ENCODE peak calls at places on chromosomes 7 and 10, in five cellular contexts. One of them, this sample, is unnamed.

GRCh38 chr10:4947635-4948596 is 15.3 kb upstream of the AKR1C1 start:
- DNase-seq in HCT116: peak
- DNase-seq in OCI-LY7: no peak
- DNase-seq in GM23338: no peak
- DNase-seq in hepatocyte: peak
- DNase-seq in this sample: peak

GRCh38 chr10:97011397-97011796 is 174.4 kb downstream of the SLIT1 start:
- DNase-seq in hepatocyte: no peak
- DNase-seq in HCT116: no peak
- DNase-seq in OCI-LY7: no peak
- DNase-seq in GM23338: no peak
- DNase-seq in this sample: no peak

GRCh38 chr10:43921478-43921877 is 272.8 kb upstream of the ZNF32 start:
- DNase-seq in GM23338: no peak
- DNase-seq in OCI-LY7: no peak
- DNase-seq in HCT116: no peak
- DNase-seq in hepatocyte: no peak
- DNase-seq in this sample: no peak

GRCh38 chr10:22681783-22682183 is 32.6 kb downstream of the PIP4K2A start:
- DNase-seq in HCT116: peak
- DNase-seq in GM23338: no peak
- DNase-seq in OCI-LY7: no peak
- DNase-seq in hepatocyte: peak
- DNase-seq in this sample: peak

GRCh38 chr7:32506266-32507054 is 11.2 kb downstream of the AVL9 start:
- DNase-seq in OCI-LY7: no peak
- DNase-seq in HCT116: peak
- DNase-seq in hepatocyte: no peak
- DNase-seq in GM23338: no peak
- DNase-seq in this sample: peak

GRCh38 chr10:123021517-123021916 is 12.7 kb downstream of the ACADSB start:
- DNase-seq in hepatocyte: peak
- DNase-seq in HCT116: peak
- DNase-seq in GM23338: no peak
- DNase-seq in OCI-LY7: peak
- DNase-seq in this sample: peak

GRCh38 chr10:119344381-119344780 is 137.0 kb downstream of the GRK5 start:
- DNase-seq in HCT116: no peak
- DNase-seq in hepatocyte: no peak
- DNase-seq in OCI-LY7: no peak
- DNase-seq in GM23338: no peak
- DNase-seq in this sample: no peak

GRCh38 chr7:50315193-50315592 is 10.7 kb downstream of the IKZF1 start:
- DNase-seq in hepatocyte: no peak
- DNase-seq in OCI-LY7: peak
- DNase-seq in HCT116: no peak
- DNase-seq in GM23338: no peak
- DNase-seq in this sample: no peak

GRCh38 chr7:133650067-133650466 is 397.2 kb downstream of the EXOC4 start:
- DNase-seq in HCT116: no peak
- DNase-seq in hepatocyte: no peak
- DNase-seq in GM23338: no peak
- DNase-seq in OCI-LY7: no peak
- DNase-seq in this sample: peak

GRCh38 chr10:64873088-64873487 is 1351.9 kb downstream of the REEP3 start:
- DNase-seq in HCT116: no peak
- DNase-seq in hepatocyte: no peak
- DNase-seq in GM23338: no peak
- DNase-seq in OCI-LY7: no peak
- DNase-seq in this sample: no peak

GRCh38 chr10:23174075-23174973 is 17.8 kb upstream of the PTF1A start:
- DNase-seq in hepatocyte: no peak
- DNase-seq in GM23338: peak
- DNase-seq in OCI-LY7: no peak
- DNase-seq in HCT116: no peak
- DNase-seq in this sample: no peak

GRCh38 chr10:36494386-36494785 is 631.0 kb upstream of the ANKRD30A start:
- DNase-seq in HCT116: no peak
- DNase-seq in OCI-LY7: no peak
- DNase-seq in hepatocyte: peak
- DNase-seq in GM23338: no peak
- DNase-seq in this sample: peak

GRCh38 chr10:34504534-34504933 is 310.6 kb downstream of the PARD3 start:
- DNase-seq in hepatocyte: peak
- DNase-seq in OCI-LY7: no peak
- DNase-seq in HCT116: peak
- DNase-seq in GM23338: no peak
- DNase-seq in this sample: peak

GRCh38 chr10:117273980-117274379 is 33.1 kb downstream of the SLC18A2 start:
- DNase-seq in OCI-LY7: no peak
- DNase-seq in HCT116: no peak
- DNase-seq in hepatocyte: no peak
- DNase-seq in GM23338: no peak
- DNase-seq in this sample: no peak

GRCh38 chr10:97788552-97789442 is 17.0 kb upstream of the SFRP5 start:
- DNase-seq in HCT116: no peak
- DNase-seq in hepatocyte: peak
- DNase-seq in GM23338: no peak
- DNase-seq in OCI-LY7: no peak
- DNase-seq in this sample: no peak

GRCh38 chr7:155858521-155859061 is 46.3 kb upstream of the SHH start:
- DNase-seq in HCT116: no peak
- DNase-seq in hepatocyte: peak
- DNase-seq in OCI-LY7: no peak
- DNase-seq in GM23338: no peak
- DNase-seq in this sample: peak

GRCh38 chr10:42875792-42876191 is 93.2 kb downstream of the BMS1 start:
- DNase-seq in HCT116: no peak
- DNase-seq in hepatocyte: peak
- DNase-seq in GM23338: no peak
- DNase-seq in OCI-LY7: no peak
- DNase-seq in this sample: peak

DNA sequence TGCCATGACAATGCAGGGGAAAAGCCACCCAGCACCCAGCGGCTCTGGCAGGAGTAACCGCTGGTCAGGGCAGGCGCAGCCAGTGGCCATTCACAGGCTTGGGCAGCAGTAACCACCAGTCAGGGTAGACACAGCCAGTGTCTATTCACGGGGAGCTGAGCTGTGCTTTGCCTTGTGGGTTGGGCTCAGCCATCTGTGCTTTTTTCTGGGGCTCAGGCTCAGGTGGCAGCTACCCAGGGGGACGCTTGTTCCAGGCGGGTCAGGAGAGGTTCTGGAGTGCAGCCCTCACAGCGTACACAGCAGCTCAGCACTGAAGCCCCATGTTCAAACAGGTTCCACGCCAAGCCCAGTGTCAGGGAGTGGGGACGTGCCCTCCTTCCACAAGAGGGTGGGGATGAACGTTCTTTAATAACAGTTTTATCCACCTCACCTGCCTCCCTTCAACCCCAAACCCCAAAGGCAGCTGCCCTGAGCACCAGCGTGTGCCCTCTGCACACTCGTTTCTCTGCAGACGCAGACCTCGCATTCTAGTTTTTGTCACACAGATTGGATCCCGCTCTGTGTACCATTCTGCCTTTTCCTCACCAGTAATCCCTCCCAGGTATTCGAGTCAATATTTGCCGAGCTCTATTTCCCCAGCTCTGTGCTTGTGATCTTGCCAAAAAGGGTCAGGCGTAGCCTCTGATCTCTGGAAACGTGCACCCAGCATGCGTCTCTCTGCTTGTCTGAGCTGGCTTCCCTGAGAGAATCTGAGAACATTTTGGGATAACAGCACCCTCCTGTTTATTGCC is 28.7 kb downstream of the FOXL3 start:
- DNase-seq in HCT116: no peak
- DNase-seq in OCI-LY7: no peak
- DNase-seq in GM23338: no peak
- DNase-seq in hepatocyte: no peak
- DNase-seq in this sample: no peak
- TF ChIP-seq EZH2phosphoT487 in HCT116: no peak
- TF ChIP-seq EZH2phosphoT487 in OCI-LY7: no peak
- TF ChIP-seq EZH2phosphoT487 in GM23338: no peak
- TF ChIP-seq EZH2phosphoT487 in hepatocyte: no peak
- TF ChIP-seq EZH2phosphoT487 in this sample: no peak

GRCh38 chr7:139393621-139394215 is 34.0 kb downstream of the LUC7L2 start:
- DNase-seq in HCT116: no peak
- DNase-seq in GM23338: no peak
- DNase-seq in OCI-LY7: no peak
- DNase-seq in hepatocyte: no peak
- DNase-seq in this sample: peak

GRCh38 chr7:139397192-139397591 is 37.5 kb downstream of the LUC7L2 start:
- DNase-seq in HCT116: no peak
- DNase-seq in OCI-LY7: no peak
- DNase-seq in hepatocyte: no peak
- DNase-seq in GM23338: no peak
- DNase-seq in this sample: no peak

GRCh38 chr7:139394553-139394952 is 34.9 kb downstream of the LUC7L2 start:
- DNase-seq in OCI-LY7: no peak
- DNase-seq in HCT116: no peak
- DNase-seq in GM23338: no peak
- DNase-seq in hepatocyte: no peak
- DNase-seq in this sample: no peak

DNA sequence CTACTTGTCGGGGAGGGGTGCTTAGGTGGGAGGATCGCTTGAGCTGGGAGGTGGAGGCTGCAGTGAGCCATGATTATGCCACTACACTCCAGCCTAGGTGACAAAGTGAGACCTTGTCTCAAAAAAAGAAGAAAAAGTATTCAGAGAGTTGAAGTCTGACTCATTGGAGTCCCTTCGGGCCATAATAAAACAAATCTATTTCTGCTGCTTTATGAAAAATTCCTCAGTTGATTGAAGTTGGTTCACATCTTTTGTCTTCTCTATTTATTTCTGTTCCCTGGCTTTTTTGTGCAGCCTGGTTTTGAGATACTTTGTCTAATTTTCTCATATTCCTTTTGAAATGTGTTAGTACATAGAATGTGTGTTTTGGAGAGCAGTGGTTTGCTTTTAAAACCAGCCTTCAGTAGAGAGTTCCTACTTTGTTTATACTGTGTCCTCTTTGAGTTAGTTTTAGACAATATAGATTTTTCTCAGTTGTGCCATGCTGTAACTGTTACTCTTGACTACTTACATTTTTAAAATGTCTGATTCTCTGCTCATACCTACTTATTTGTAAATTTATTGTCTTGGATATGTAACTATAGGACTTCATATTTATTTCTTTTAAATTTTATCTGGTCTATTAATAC is 36.7 kb downstream of the LUC7L2 start:
- DNase-seq in OCI-LY7: no peak
- DNase-seq in HCT116: no peak
- DNase-seq in hepatocyte: no peak
- DNase-seq in GM23338: no peak
- DNase-seq in this sample: peak
- TF ChIP-seq EZH2phosphoT487 in OCI-LY7: no peak
- TF ChIP-seq EZH2phosphoT487 in HCT116: no peak
- TF ChIP-seq EZH2phosphoT487 in hepatocyte: no peak
- TF ChIP-seq EZH2phosphoT487 in GM23338: no peak
- TF ChIP-seq EZH2phosphoT487 in this sample: no peak

GRCh38 chr10:128400564-128400963 is 274.3 kb upstream of the MKI67 start:
- DNase-seq in GM23338: no peak
- DNase-seq in HCT116: no peak
- DNase-seq in hepatocyte: no peak
- DNase-seq in OCI-LY7: no peak
- DNase-seq in this sample: no peak
- TF ChIP-seq EZH2phosphoT487 in GM23338: no peak
- TF ChIP-seq EZH2phosphoT487 in HCT116: no peak
- TF ChIP-seq EZH2phosphoT487 in hepatocyte: no peak
- TF ChIP-seq EZH2phosphoT487 in OCI-LY7: no peak
- TF ChIP-seq EZH2phosphoT487 in this sample: no peak

GRCh38 chr7:108805808-108806397 is 236.2 kb downstream of the DNAJB9 start:
- DNase-seq in GM23338: peak
- DNase-seq in HCT116: peak
- DNase-seq in hepatocyte: peak
- DNase-seq in OCI-LY7: peak
- DNase-seq in this sample: peak
- TF ChIP-seq EZH2phosphoT487 in GM23338: no peak
- TF ChIP-seq EZH2phosphoT487 in HCT116: no peak
- TF ChIP-seq EZH2phosphoT487 in hepatocyte: no peak
- TF ChIP-seq EZH2phosphoT487 in OCI-LY7: no peak
- TF ChIP-seq EZH2phosphoT487 in this sample: no peak

GRCh38 chr7:34849163-34849960 is 187.9 kb downstream of the DPY19L1 start:
- DNase-seq in HCT116: no peak
- DNase-seq in OCI-LY7: no peak
- DNase-seq in hepatocyte: no peak
- DNase-seq in GM23338: no peak
- DNase-seq in this sample: peak
- TF ChIP-seq EZH2phosphoT487 in HCT116: no peak
- TF ChIP-seq EZH2phosphoT487 in OCI-LY7: no peak
- TF ChIP-seq EZH2phosphoT487 in hepatocyte: no peak
- TF ChIP-seq EZH2phosphoT487 in GM23338: no peak
- TF ChIP-seq EZH2phosphoT487 in this sample: no peak

GRCh38 chr10:67792653-67793052 is 45.3 kb downstream of the DNAJC12 start:
- DNase-seq in GM23338: no peak
- DNase-seq in OCI-LY7: no peak
- DNase-seq in HCT116: no peak
- DNase-seq in hepatocyte: no peak
- DNase-seq in this sample: no peak

GRCh38 chr10:67788028-67788886 is 49.7 kb downstream of the DNAJC12 start:
- DNase-seq in OCI-LY7: peak
- DNase-seq in GM23338: peak
- DNase-seq in hepatocyte: peak
- DNase-seq in HCT116: peak
- DNase-seq in this sample: peak

GRCh38 chr10:67789769-67790168 is 48.2 kb downstream of the DNAJC12 start:
- DNase-seq in OCI-LY7: no peak
- DNase-seq in GM23338: no peak
- DNase-seq in HCT116: no peak
- DNase-seq in hepatocyte: no peak
- DNase-seq in this sample: no peak

GRCh38 chr10:67793313-67793712 is 44.7 kb downstream of the DNAJC12 start:
- DNase-seq in OCI-LY7: no peak
- DNase-seq in hepatocyte: no peak
- DNase-seq in GM23338: no peak
- DNase-seq in HCT116: no peak
- DNase-seq in this sample: no peak

DNA sequence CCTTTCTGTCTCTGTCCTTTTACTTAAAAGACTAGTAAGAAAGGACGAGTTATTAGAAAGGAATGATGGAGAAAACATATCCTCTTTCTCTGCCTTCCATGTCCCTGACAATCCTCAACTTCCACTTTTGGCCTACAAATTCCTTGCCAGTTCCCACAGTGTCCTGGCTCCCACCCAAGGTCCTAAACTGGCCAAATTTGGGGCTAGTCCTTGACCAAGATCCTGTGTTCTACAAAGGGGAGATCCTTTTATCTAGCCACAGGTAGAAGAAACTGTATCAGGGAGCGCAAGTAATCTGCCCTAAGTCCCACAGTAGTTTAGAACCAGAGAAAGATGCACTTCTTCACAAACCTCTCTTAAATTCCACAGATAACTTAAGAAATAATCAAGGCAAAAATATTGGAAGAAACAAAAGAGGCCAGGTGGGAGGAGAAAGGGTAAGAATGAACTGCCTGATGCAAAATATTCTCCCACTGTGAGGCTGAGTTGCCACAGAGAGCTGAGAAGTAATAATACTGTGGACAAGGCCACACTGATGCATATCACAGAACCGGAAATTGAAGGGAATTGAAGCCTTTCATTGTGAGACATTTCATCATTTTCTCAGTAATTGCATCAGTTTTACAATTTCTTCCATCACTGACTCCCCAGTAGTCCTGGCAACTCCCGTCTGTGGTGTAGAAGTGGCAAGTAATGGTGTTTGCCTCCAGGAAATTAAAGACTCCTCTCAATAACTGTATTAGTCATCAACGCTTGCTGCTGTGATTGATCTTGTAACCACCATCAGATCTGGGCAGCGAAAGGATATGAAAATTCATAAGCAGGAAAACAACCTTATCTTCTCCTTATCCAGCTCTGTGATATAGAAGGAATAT is 47.2 kb downstream of the DNAJC12 start:
- DNase-seq in OCI-LY7: peak
- DNase-seq in hepatocyte: no peak
- DNase-seq in GM23338: no peak
- DNase-seq in HCT116: peak
- DNase-seq in this sample: peak
- TF ChIP-seq EZH2phosphoT487 in OCI-LY7: no peak
- TF ChIP-seq EZH2phosphoT487 in hepatocyte: no peak
- TF ChIP-seq EZH2phosphoT487 in GM23338: no peak
- TF ChIP-seq EZH2phosphoT487 in HCT116: no peak
- TF ChIP-seq EZH2phosphoT487 in this sample: no peak